ENCODE peak calls at places on chromosomes 12 and 14, in four cellular contexts. E is prostate gland, J is IMR-90, U is ovary. M is an unnamed sample.

GRCh38 chr12:81644503-81644902 is 114.6 kb downstream of the PPFIA2 start:
- DNase-seq in E (no peak), J (peak; percentile 36), U (no peak), M (peak; percentile 14)

GRCh38 chr12:104464899-104465298 is 8.2 kb downstream of the CHST11 start:
- DNase-seq in E (no peak), J (no peak), U (no peak), M (no peak)

GRCh38 chr12:91687052-91688017 is 458.3 kb downstream of the BTG1 start:
- DNase-seq in E (no peak), J (no peak), U (no peak), M (no peak)

GRCh38 chr14:85527006-85527405 is 2.9 kb upstream of the FLRT2 start:
- DNase-seq in E (no peak), J (peak; percentile 71), U (no peak), M (no peak)

GRCh38 chr14:63893701-63894458 is 41.1 kb downstream of the SYNE2 start:
- DNase-seq in E (peak; percentile 23), J (peak; percentile 91), U (peak; percentile 42), M (no peak)

GRCh38 chr12:102879144-102879763 is 37.8 kb downstream of the PAH start:
- DNase-seq in E (peak; percentile 12), J (peak; percentile 6), U (no peak), M (no peak)

GRCh38 chr12:100266802-100267602 is at the start of the genes DEPDC4 and SCYL2:
- DNase-seq in E (peak; percentile 98), J (peak; percentile 98), U (peak; percentile 97), M (peak; percentile 97)

GRCh38 chr14:20530771-20531571 is 25.6 kb downstream of the RNASE10 start:
- DNase-seq in E (peak; percentile 71), J (peak; percentile 69), U (peak; percentile 17), M (peak; percentile 74)

GRCh38 chr12:92702754-92703679 is at the start of gene PLEKHG7:
- DNase-seq in E (no peak), J (no peak), U (no peak), M (no peak)

GRCh38 chr12:31807773-31808097 is 78.9 kb upstream of the AMN1 start:
- DNase-seq in E (no peak), J (no peak), U (no peak), M (no peak)

GRCh38 chr12:122908915-122909314 is 13.0 kb upstream of the VPS37B start:
- DNase-seq in E (no peak), J (no peak), U (no peak), M (no peak)

GRCh38 chr14:75711134-75711795 is 50.2 kb downstream of the TTLL5 start:
- DNase-seq in E (peak; percentile 48), J (peak; percentile 72), U (no peak), M (peak; percentile 33)

GRCh38 chr12:7351177-7351576 is 47.3 kb downstream of the ACSM4 start:
- DNase-seq in E (no peak), J (no peak), U (no peak), M (no peak)

GRCh38 chr12:86367137-86367536 is 110.9 kb upstream of the MGAT4C start:
- DNase-seq in E (no peak), J (no peak), U (no peak), M (no peak)

GRCh38 chr12:108701779-108702435 is 29.4 kb downstream of the CORO1C start:
- DNase-seq in E (no peak), J (peak; percentile 63), U (no peak), M (peak; percentile 79)

GRCh38 chr14:32620303-32620702 is 291.2 kb downstream of the AKAP6 start:
- DNase-seq in E (no peak), J (peak; percentile 55), U (no peak), M (no peak)

GRCh38 chr14:39339003-39339402 is 93.2 kb downstream of the FBXO33 start:
- DNase-seq in E (no peak), J (no peak), U (no peak), M (no peak)

GRCh38 chr14:26194816-26195215 is 403.0 kb downstream of the NOVA1 start:
- DNase-seq in E (no peak), J (no peak), U (no peak), M (no peak)

GRCh38 chr14:23077962-23078361 is 17.0 kb downstream of the ACIN1 start:
- DNase-seq in E (no peak), J (no peak), U (no peak), M (no peak)

GRCh38 chr12:54300732-54301427 is at the start of gene NFE2:
- DNase-seq in E (peak; percentile 30), J (peak; percentile 77), U (no peak), M (peak; percentile 83)

GRCh38 chr12:13203028-13203922 is 6.7 kb downstream of the EMP1 start:
- DNase-seq in E (no peak), J (no peak), U (no peak), M (peak; percentile 5)

GRCh38 chr12:70258605-70259403 is 15.6 kb downstream of the CNOT2 start:
- DNase-seq in E (no peak), J (no peak), U (no peak), M (no peak)

DNA sequence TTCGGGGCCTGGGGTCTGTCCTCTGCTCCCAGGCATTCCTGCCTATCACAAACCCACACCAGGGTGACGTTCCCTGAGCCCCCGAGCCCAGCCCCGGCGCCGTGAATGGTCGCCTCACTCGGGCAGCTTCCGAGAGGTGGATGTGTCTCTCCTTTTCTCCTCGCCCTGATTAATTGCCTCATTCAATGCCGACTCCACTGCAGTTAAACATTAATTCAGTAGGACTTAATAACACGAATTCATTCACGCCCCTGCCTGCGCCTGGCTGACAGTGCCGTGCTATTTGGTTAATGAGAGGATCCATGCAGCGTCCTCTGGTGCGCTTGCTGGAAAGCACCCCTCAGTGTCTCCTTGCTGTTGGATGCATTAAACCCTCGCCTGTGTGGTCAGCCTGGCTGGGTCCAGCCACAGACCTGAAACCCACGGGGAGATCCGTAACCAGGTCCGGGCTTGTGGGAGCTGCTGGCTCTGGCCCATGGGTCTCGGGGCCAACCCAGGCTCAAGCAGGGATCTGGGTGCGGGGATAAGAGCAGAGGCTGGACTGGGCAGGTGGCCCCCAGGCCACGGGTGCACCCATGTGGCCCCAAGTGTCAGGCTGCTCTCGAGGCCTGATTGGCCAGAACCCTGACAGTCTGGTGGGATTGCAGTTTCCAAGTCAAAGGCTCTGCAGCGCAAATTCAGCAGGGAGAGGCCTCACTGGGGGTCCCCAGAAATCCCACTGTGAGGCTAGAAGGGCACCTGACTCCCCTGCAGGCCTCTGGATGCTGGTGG is 55.4 kb downstream of the FBRSL1 start:
- DNase-seq in E (no peak), J (no peak), U (no peak), M (no peak)
- TF ChIP-seq POLR2A in E (no peak), J (no peak), U (no peak), M (no peak)

GRCh38 chr12:132489602-132490239 is at the start of gene FBRSL1:
- DNase-seq in E (peak; percentile 89), J (peak; percentile 80), U (peak; percentile 92), M (peak; percentile 96)
- TF ChIP-seq POLR2A in E (peak; percentile 9), J (no peak), U (no peak), M (no peak)

GRCh38 chr14:91511014-91511466 is 930 bp upstream of the PPP4R3A start:
- DNase-seq in E (no peak), J (peak; percentile 23), U (no peak), M (no peak)

GRCh38 chr14:91509083-91509877 is 830 bp downstream of the PPP4R3A start:
- DNase-seq in E (peak; percentile 24), J (no peak), U (peak; percentile 61), M (peak; percentile 65)

GRCh38 chr14:91509878-91510170 is 286 bp downstream of the PPP4R3A start:
- DNase-seq in E (no peak), J (no peak), U (no peak), M (no peak)

GRCh38 chr14:91508105-91508504 is 2.0 kb downstream of the PPP4R3A start:
- DNase-seq in E (no peak), J (no peak), U (no peak), M (no peak)

DNA sequence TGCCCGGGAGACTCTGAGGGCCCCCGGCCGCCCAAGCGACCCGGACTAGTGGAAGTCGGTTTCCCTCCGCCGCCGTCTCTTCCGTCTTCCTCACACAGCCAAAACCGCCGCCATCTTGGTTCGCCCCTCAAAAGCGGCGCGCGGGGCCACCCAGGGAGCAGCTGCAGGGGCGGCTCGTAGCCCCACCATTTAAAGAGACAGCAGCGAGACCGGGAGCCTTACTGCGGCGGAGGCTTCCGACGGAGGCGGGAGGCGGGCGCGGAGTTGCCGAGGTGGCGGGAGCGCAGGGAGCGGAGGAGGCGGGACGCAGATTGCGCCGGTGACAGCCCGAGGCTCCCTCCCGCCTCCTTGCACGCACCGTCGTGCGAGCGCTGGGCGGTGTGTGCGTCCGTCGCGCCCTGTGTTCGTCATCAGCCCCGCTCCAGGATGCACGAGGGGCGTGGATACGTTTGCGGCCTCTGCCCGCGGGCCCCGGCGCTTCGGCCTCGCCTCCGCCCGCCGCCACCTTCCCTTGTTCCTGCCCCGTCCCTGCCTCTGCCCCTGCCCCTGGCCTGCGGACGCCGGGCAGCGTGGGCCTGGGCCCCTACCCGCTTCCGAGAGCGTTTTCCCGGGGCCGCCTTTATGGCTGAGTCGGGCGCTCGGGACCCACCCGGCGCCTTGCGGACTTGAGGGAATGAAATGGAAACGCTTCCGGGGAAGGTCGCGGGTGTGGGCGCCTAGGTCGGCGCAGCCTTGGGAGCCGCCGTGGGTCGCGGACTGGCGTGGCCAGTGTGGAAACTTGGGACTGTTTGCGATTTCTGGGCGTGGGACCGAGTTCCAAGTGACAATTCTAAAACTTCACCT is at the start of gene PPP4R3A:
- DNase-seq in E (peak; percentile 92), J (peak; percentile 98), U (peak; percentile 93), M (peak; percentile 99)
- TF ChIP-seq POLR2A in E (peak; percentile 87), J (peak; percentile 94), U (peak; percentile 74), M (peak; percentile 97)

DNA sequence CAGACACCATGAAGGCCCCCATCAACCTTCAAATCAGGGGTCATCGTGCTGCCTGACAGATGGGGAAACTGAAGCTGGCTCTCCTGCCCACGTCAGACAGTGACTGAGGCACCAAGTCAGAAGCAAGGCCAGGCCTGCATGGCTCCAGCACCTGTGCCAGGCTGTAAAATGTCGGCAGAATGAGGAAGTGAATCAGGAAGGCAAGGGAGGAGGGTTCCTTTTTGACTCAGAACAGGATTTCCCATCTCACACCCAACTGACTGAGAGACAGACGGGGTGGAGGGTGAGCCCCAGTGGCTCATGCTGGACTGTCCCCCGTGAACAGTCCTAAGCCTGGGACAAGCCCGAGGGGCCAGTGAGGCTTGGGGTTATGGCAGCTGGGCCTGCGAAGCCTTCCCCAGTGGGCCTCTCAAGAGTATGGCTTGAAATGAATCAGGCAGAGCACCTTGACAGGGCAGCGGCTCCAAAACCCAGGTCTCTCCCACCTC is 20.9 kb downstream of the SYNE3 start:
- DNase-seq in E (no peak), J (no peak), U (no peak), M (no peak)
- TF ChIP-seq POLR2A in E (no peak), J (no peak), U (no peak), M (no peak)